ENCODE peak calls at places on chromosomes 7 and 10, in six cellular contexts. One of them, this sample, is unnamed.

GRCh38 chr7:158824028-158824427 is 5.3 kb downstream of the ESYT2 start:
- DNase-seq in erythroblast: no peak
- DNase-seq in Peyer's patch: no peak
- DNase-seq in A549: no peak
- DNase-seq in stomach: no peak
- DNase-seq in NB4: peak
- DNase-seq in this sample: no peak

GRCh38 chr10:48564466-48565150 is 40.3 kb downstream of the ARHGAP22 start:
- DNase-seq in erythroblast: no peak
- DNase-seq in Peyer's patch: no peak
- DNase-seq in A549: no peak
- DNase-seq in stomach: no peak
- DNase-seq in NB4: no peak
- DNase-seq in this sample: no peak

GRCh38 chr10:46318808-46319207 is 32.0 kb downstream of the ANTXRL start:
- DNase-seq in erythroblast: no peak
- DNase-seq in Peyer's patch: no peak
- DNase-seq in A549: no peak
- DNase-seq in stomach: no peak
- DNase-seq in NB4: no peak
- DNase-seq in this sample: no peak

GRCh38 chr10:128047991-128048826 is 78.0 kb downstream of the MKI67 start:
- DNase-seq in erythroblast: peak
- DNase-seq in Peyer's patch: no peak
- DNase-seq in A549: no peak
- DNase-seq in stomach: no peak
- DNase-seq in NB4: peak
- DNase-seq in this sample: no peak

GRCh38 chr10:58517481-58518355 is 5.0 kb downstream of the BICC1 start:
- DNase-seq in erythroblast: no peak
- DNase-seq in Peyer's patch: no peak
- DNase-seq in A549: no peak
- DNase-seq in stomach: no peak
- DNase-seq in NB4: no peak
- DNase-seq in this sample: no peak

GRCh38 chr10:93542358-93542791 is 24.1 kb upstream of the FFAR4 start:
- DNase-seq in erythroblast: no peak
- DNase-seq in Peyer's patch: peak
- DNase-seq in A549: peak
- DNase-seq in stomach: peak
- DNase-seq in NB4: no peak
- DNase-seq in this sample: peak

GRCh38 chr10:118342638-118343020 is 505 bp upstream of the FAM204A start:
- DNase-seq in erythroblast: no peak
- DNase-seq in Peyer's patch: no peak
- DNase-seq in A549: no peak
- DNase-seq in stomach: no peak
- DNase-seq in NB4: peak
- DNase-seq in this sample: no peak

GRCh38 chr7:97130417-97131139 is 13.1 kb downstream of the SDHAF3 start:
- DNase-seq in erythroblast: no peak
- DNase-seq in Peyer's patch: no peak
- DNase-seq in A549: no peak
- DNase-seq in stomach: no peak
- DNase-seq in NB4: no peak
- DNase-seq in this sample: no peak

GRCh38 chr7:44977304-44977858 is 1.4 kb downstream of the MYO1G start:
- DNase-seq in erythroblast: peak
- DNase-seq in Peyer's patch: no peak
- DNase-seq in A549: no peak
- DNase-seq in stomach: no peak
- DNase-seq in NB4: peak
- DNase-seq in this sample: peak

GRCh38 chr10:5765617-5766016 is 47.6 kb downstream of the GDI2 start:
- DNase-seq in erythroblast: no peak
- DNase-seq in Peyer's patch: no peak
- DNase-seq in A549: no peak
- DNase-seq in stomach: no peak
- DNase-seq in NB4: no peak
- DNase-seq in this sample: no peak

GRCh38 chr7:87146740-87147386 is 5.4 kb upstream of the DMTF1 start:
- DNase-seq in erythroblast: no peak
- DNase-seq in Peyer's patch: no peak
- DNase-seq in A549: no peak
- DNase-seq in stomach: no peak
- DNase-seq in NB4: no peak
- DNase-seq in this sample: no peak

GRCh38 chr10:70176441-70176840 is 6.1 kb upstream of the SAR1A start:
- DNase-seq in erythroblast: no peak
- DNase-seq in Peyer's patch: no peak
- DNase-seq in A549: no peak
- DNase-seq in stomach: no peak
- DNase-seq in NB4: no peak
- DNase-seq in this sample: no peak

GRCh38 chr10:103635580-103635979 is 142.1 kb downstream of the NEURL1 start:
- DNase-seq in erythroblast: no peak
- DNase-seq in Peyer's patch: no peak
- DNase-seq in A549: no peak
- DNase-seq in stomach: no peak
- DNase-seq in NB4: no peak
- DNase-seq in this sample: no peak

GRCh38 chr7:47346378-47346914 is 235.5 kb downstream of the TNS3 start:
- DNase-seq in erythroblast: no peak
- DNase-seq in Peyer's patch: no peak
- DNase-seq in A549: no peak
- DNase-seq in stomach: peak
- DNase-seq in NB4: no peak
- DNase-seq in this sample: no peak

GRCh38 chr7:69434350-69434749 is 163.9 kb upstream of the AUTS2 start:
- DNase-seq in erythroblast: no peak
- DNase-seq in Peyer's patch: no peak
- DNase-seq in A549: no peak
- DNase-seq in stomach: no peak
- DNase-seq in NB4: no peak
- DNase-seq in this sample: no peak

GRCh38 chr7:27210441-27211083 is 10.7 kb upstream of the HOXA13 start:
- DNase-seq in erythroblast: peak
- DNase-seq in Peyer's patch: peak
- DNase-seq in A549: peak
- DNase-seq in stomach: no peak
- DNase-seq in NB4: peak
- DNase-seq in this sample: no peak

GRCh38 chr10:11403116-11403515 is 208.3 kb downstream of the USP6NL start:
- DNase-seq in erythroblast: no peak
- DNase-seq in Peyer's patch: no peak
- DNase-seq in A549: no peak
- DNase-seq in stomach: no peak
- DNase-seq in NB4: peak
- DNase-seq in this sample: no peak

GRCh38 chr10:103224133-103224532 is 21.6 kb upstream of the RPEL1 start:
- DNase-seq in erythroblast: no peak
- DNase-seq in Peyer's patch: no peak
- DNase-seq in A549: no peak
- DNase-seq in stomach: no peak
- DNase-seq in NB4: no peak
- DNase-seq in this sample: no peak

GRCh38 chr7:132049462-132050304 is 493.3 kb upstream of the PODXL start:
- DNase-seq in erythroblast: peak
- DNase-seq in Peyer's patch: peak
- DNase-seq in A549: peak
- DNase-seq in stomach: peak
- DNase-seq in NB4: peak
- DNase-seq in this sample: no peak

GRCh38 chr7:2862831-2863361 is 18.8 kb upstream of the GNA12 start:
- DNase-seq in erythroblast: no peak
- DNase-seq in Peyer's patch: no peak
- DNase-seq in A549: no peak
- DNase-seq in stomach: no peak
- DNase-seq in NB4: peak
- DNase-seq in this sample: no peak

GRCh38 chr7:41059796-41060195 is 643.1 kb downstream of the INHBA start:
- DNase-seq in erythroblast: no peak
- DNase-seq in Peyer's patch: no peak
- DNase-seq in A549: no peak
- DNase-seq in stomach: no peak
- DNase-seq in NB4: no peak
- DNase-seq in this sample: no peak

GRCh38 chr7:1175597-1175966 is 15.6 kb upstream of the ZFAND2A start:
- DNase-seq in erythroblast: no peak
- DNase-seq in Peyer's patch: no peak
- DNase-seq in A549: no peak
- DNase-seq in stomach: no peak
- DNase-seq in NB4: no peak
- DNase-seq in this sample: no peak

GRCh38 chr7:1172666-1173523 is 12.9 kb upstream of the ZFAND2A start:
- DNase-seq in erythroblast: no peak
- DNase-seq in Peyer's patch: no peak
- DNase-seq in A549: no peak
- DNase-seq in stomach: no peak
- DNase-seq in NB4: no peak
- DNase-seq in this sample: no peak

GRCh38 chr7:1174881-1175596 is 15.0 kb upstream of the ZFAND2A start:
- DNase-seq in erythroblast: no peak
- DNase-seq in Peyer's patch: no peak
- DNase-seq in A549: no peak
- DNase-seq in stomach: no peak
- DNase-seq in NB4: no peak
- DNase-seq in this sample: no peak

GRCh38 chr7:1176891-1177373 is 16.9 kb upstream of the ZFAND2A start:
- DNase-seq in erythroblast: peak
- DNase-seq in Peyer's patch: peak
- DNase-seq in A549: peak
- DNase-seq in stomach: peak
- DNase-seq in NB4: peak
- DNase-seq in this sample: no peak

GRCh38 chr7:1175967-1176851 is 16.2 kb upstream of the ZFAND2A start:
- DNase-seq in erythroblast: peak
- DNase-seq in Peyer's patch: peak
- DNase-seq in A549: peak
- DNase-seq in stomach: peak
- DNase-seq in NB4: peak
- DNase-seq in this sample: peak
- TF ChIP-seq POLR2A in erythroblast: no peak
- TF ChIP-seq POLR2A in Peyer's patch: peak
- TF ChIP-seq POLR2A in A549: peak
- TF ChIP-seq POLR2A in stomach: no peak
- TF ChIP-seq POLR2A in NB4: peak
- TF ChIP-seq POLR2A in this sample: peak

DNA sequence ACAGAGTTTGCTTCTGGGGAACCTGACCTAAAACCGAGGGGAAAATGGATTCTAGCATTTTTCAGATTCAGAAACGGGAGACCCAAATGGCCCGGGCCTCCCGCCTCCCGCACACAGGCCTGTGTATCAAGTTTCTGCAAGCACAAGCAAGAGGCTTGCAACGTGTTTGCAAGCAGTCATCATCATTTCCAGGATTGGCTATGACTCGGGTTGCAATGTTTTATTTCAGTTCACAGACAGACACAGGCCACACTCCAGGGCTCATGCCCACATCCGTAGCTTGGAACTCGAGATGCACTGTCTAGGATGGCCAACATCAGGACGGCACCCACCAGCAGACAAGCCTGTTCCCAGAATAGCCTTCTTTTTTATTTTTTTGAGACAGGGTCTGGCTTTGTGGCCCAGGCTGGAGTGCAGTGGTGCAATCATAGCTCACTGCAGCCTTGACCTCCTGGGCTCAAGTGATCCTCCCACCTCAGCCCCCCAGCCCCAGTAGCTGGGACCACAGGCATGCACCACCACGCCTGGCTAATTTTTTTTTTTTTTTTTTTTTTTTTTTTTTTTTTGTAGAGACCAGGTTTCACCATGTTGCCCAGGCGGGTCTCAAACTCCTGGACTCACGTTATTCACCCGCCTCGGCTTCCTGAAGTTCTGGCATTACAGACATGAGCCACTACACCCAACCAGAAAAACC is 68.1 kb upstream of the FOXK1 start:
- DNase-seq in erythroblast: no peak
- DNase-seq in Peyer's patch: no peak
- DNase-seq in A549: no peak
- DNase-seq in stomach: no peak
- DNase-seq in NB4: no peak
- DNase-seq in this sample: peak
- TF ChIP-seq POLR2A in erythroblast: no peak
- TF ChIP-seq POLR2A in Peyer's patch: no peak
- TF ChIP-seq POLR2A in A549: no peak
- TF ChIP-seq POLR2A in stomach: no peak
- TF ChIP-seq POLR2A in NB4: no peak
- TF ChIP-seq POLR2A in this sample: no peak

DNA sequence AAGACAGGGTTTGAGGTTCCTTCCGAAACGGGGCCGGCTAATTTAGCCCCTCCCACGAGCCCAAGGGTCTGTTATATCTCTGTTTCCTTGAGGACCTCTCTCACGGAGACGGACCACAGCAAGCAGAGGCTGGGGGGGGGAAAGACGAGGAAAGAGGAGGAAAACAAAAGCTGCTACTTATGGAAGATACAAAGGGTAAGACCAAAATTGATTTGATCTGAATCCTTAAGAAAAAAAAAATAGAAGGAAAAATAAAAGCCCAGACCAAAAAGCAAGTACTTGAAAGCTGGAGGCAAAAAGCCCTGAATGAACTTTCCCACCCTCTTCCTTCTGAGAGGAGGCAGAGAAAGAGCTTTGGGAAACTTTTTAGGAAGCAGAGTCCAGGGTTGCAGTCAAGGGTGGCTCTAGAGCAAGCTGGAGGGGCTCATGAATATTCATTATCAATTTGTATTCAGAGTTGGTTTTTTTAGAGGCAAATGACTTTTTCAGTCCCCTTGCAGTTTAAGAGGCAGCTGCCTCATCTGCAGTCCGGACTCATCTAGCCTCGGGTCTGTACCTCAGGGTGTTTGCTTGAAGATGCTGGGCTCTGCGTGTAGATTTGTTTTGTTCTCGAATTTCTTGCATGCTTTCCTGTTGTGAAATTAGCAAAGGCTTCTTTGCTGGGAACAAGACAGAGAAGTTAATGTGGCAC is at the start of gene ENTPD1:
- DNase-seq in erythroblast: no peak
- DNase-seq in Peyer's patch: no peak
- DNase-seq in A549: no peak
- DNase-seq in stomach: no peak
- DNase-seq in NB4: peak
- DNase-seq in this sample: no peak
- TF ChIP-seq POLR2A in erythroblast: no peak
- TF ChIP-seq POLR2A in Peyer's patch: no peak
- TF ChIP-seq POLR2A in A549: no peak
- TF ChIP-seq POLR2A in stomach: no peak
- TF ChIP-seq POLR2A in NB4: no peak
- TF ChIP-seq POLR2A in this sample: no peak

DNA sequence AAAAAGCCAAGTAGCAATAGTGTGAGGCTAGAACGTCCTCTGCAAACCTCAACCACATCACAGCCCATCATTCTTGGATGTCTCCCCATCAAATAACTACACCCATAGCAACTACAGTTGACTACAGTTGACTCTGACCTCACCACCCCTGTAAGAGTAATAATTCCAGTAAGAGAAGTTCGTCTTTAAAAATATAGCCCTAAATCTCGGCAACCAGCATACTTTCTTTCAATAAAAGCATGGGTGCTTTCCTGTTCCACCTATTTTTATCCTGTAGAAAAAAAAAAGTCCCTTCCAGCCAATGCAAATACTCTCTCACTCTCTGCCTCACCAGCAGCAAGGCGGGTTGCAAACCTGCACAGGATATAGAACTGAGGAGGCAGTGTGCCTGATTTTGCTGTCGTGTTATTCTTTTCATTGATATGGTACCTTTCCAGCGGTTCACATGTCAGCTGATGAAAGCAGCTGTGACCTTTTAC is 187.5 kb upstream of the NFE2L3 start:
- DNase-seq in erythroblast: no peak
- DNase-seq in Peyer's patch: no peak
- DNase-seq in A549: no peak
- DNase-seq in stomach: peak
- DNase-seq in NB4: no peak
- DNase-seq in this sample: no peak
- TF ChIP-seq POLR2A in erythroblast: no peak
- TF ChIP-seq POLR2A in Peyer's patch: no peak
- TF ChIP-seq POLR2A in A549: no peak
- TF ChIP-seq POLR2A in stomach: no peak
- TF ChIP-seq POLR2A in NB4: no peak
- TF ChIP-seq POLR2A in this sample: no peak